ENCODE peak calls at places on chromosome X, in six cellular contexts. S is posterior vena cava, C is NCI-H510A treated with DMSO at 0.1 percent for 48 hours, F is GM12892, B is H7, M is ureter. J is an unnamed sample.

GRCh38 chrX:16160729-16161128 is 6.6 kb upstream of the MAGEB17 start:
- DNase-seq in S (no peak), C (no peak), F (no peak), B (no peak), M (no peak), J (no peak)

GRCh38 chrX:151985955-151986354 is 11.5 kb upstream of the GABRE start:
- DNase-seq in S (no peak), C (no peak), F (no peak), B (no peak), M (peak; percentile 50), J (no peak)

GRCh38 chrX:134782796-134783195 is 124.5 kb upstream of the PLAC1 start:
- DNase-seq in S (no peak), C (peak; percentile 10), F (no peak), B (no peak), M (no peak), J (peak; percentile 13)

GRCh38 chrX:68358679-68359078 is 74.6 kb downstream of the OPHN1 start:
- DNase-seq in S (no peak), C (no peak), F (no peak), B (no peak), M (no peak), J (no peak)

GRCh38 chrX:34956915-34957314 is 14.3 kb downstream of the FAM47B start:
- DNase-seq in S (no peak), C (no peak), F (no peak), B (no peak), M (no peak), J (no peak)

GRCh38 chrX:25531096-25531495 is 515.3 kb upstream of the ARX start:
- DNase-seq in S (no peak), C (no peak), F (no peak), B (no peak), M (no peak), J (no peak)

GRCh38 chrX:77917294-77917933 is 6.9 kb downstream of the ATP7A start:
- DNase-seq in S (no peak), C (no peak), F (no peak), B (no peak), M (no peak), J (no peak)

GRCh38 chrX:53494427-53494826 is 60.3 kb upstream of the HSD17B10 start:
- DNase-seq in S (no peak), C (peak; percentile 27), F (no peak), B (no peak), M (no peak), J (peak; percentile 35)

GRCh38 chrX:119273807-119274192 is 37.7 kb downstream of the PGRMC1 start:
- DNase-seq in S (no peak), C (no peak), F (no peak), B (no peak), M (no peak), J (no peak)

GRCh38 chrX:154486052-154486395 is 391 bp downstream of the UBL4A start:
- DNase-seq in S (peak; percentile 80), C (no peak), F (no peak), B (peak; percentile 74), M (no peak), J (no peak)

GRCh38 chrX:63441717-63442116 is 90.6 kb upstream of the SPIN4 start:
- DNase-seq in S (no peak), C (no peak), F (no peak), B (no peak), M (no peak), J (no peak)

GRCh38 chrX:23764585-23764984 is 18.4 kb upstream of the SAT1 start:
- DNase-seq in S (no peak), C (no peak), F (no peak), B (no peak), M (no peak), J (no peak)

GRCh38 chrX:144333429-144333828 is 449.6 kb downstream of the UBE2NL start:
- DNase-seq in S (no peak), C (no peak), F (no peak), B (no peak), M (no peak), J (no peak)

GRCh38 chrX:14347523-14347922 is 181.8 kb upstream of the GLRA2 start:
- DNase-seq in S (no peak), C (no peak), F (no peak), B (no peak), M (no peak), J (no peak)

GRCh38 chrX:151899622-151900021 is 13.1 kb upstream of the MAGEA4 start:
- DNase-seq in S (no peak), C (no peak), F (no peak), B (no peak), M (no peak), J (no peak)

GRCh38 chrX:58025979-58026378 is 115.7 kb upstream of the ZXDA start:
- DNase-seq in S (no peak), C (peak; percentile 0), F (peak; percentile 0), B (peak; percentile 3), M (no peak), J (peak; percentile 0)

GRCh38 chrX:68665502-68665901 is 18.0 kb downstream of the STARD8 start:
- DNase-seq in S (no peak), C (no peak), F (no peak), B (peak; percentile 59), M (no peak), J (no peak)

GRCh38 chrX:12115377-12115776 is 22.9 kb upstream of the FRMPD4 start:
- DNase-seq in S (no peak), C (no peak), F (no peak), B (peak; percentile 57), M (no peak), J (no peak)

GRCh38 chrX:16212436-16212835 is 45.2 kb downstream of the MAGEB17 start:
- DNase-seq in S (no peak), C (no peak), F (no peak), B (peak; percentile 19), M (no peak), J (no peak)

GRCh38 chrX:65607070-65607742 is 60.2 kb upstream of the MSN start:
- DNase-seq in S (no peak), C (no peak), F (no peak), B (no peak), M (no peak), J (peak; percentile 84)

GRCh38 chrX:120753413-120754251 is 122.0 kb downstream of the CT47B1 start:
- DNase-seq in S (no peak), C (peak; percentile 38), F (no peak), B (no peak), M (no peak), J (no peak)

GRCh38 chrX:107673401-107673800 is 45.1 kb downstream of the PRPS1 start:
- DNase-seq in S (no peak), C (no peak), F (no peak), B (no peak), M (no peak), J (no peak)

GRCh38 chrX:45145492-45146215 is 55.0 kb downstream of the DIPK2B start:
- DNase-seq in S (no peak), C (no peak), F (no peak), B (no peak), M (no peak), J (no peak)

GRCh38 chrX:55919367-55920221 is 202.0 kb downstream of the RRAGB start:
- DNase-seq in S (no peak), C (no peak), F (peak; percentile 23), B (no peak), M (no peak), J (peak; percentile 33)

GRCh38 chrX:100296183-100296753 is 113.8 kb downstream of the PCDH19 start:
- DNase-seq in S (peak; percentile 74), C (no peak), F (no peak), B (peak; percentile 14), M (no peak), J (no peak)

GRCh38 chrX:106898462-106898861 is 4.7 kb downstream of the RIPPLY1 start:
- DNase-seq in S (no peak), C (peak; percentile 35), F (no peak), B (peak; percentile 67), M (no peak), J (peak; percentile 12)

GRCh38 chrX:40166582-40166981 is 68.8 kb upstream of the BCOR start:
- DNase-seq in S (no peak), C (peak; percentile 72), F (no peak), B (peak; percentile 66), M (no peak), J (no peak)

GRCh38 chrX:97117572-97117971 is 233.9 kb downstream of the RPA4 start:
- DNase-seq in S (no peak), C (no peak), F (no peak), B (no peak), M (no peak), J (no peak)

GRCh38 chrX:88355252-88355651 is 391.8 kb upstream of the CPXCR1 start:
- DNase-seq in S (no peak), C (no peak), F (no peak), B (no peak), M (no peak), J (no peak)

GRCh38 chrX:125203379-125203736 is 116.3 kb upstream of the TEX13C start:
- DNase-seq in S (no peak), C (peak; percentile 27), F (no peak), B (peak; percentile 45), M (no peak), J (no peak)

GRCh38 chrX:8455600-8455999 is 9.0 kb upstream of the VCX3B start:
- DNase-seq in S (no peak), C (no peak), F (no peak), B (no peak), M (no peak), J (no peak)

GRCh38 chrX:67555578-67556203 is 11.9 kb downstream of the AR start:
- DNase-seq in S (no peak), C (no peak), F (no peak), B (peak; percentile 9), M (no peak), J (peak; percentile 17)

GRCh38 chrX:108420481-108420880 is 17.7 kb downstream of the COL4A6 start:
- DNase-seq in S (no peak), C (no peak), F (no peak), B (no peak), M (no peak), J (no peak)

GRCh38 chrX:75156537-75156945 is 458 bp upstream of the ABCB7 start:
- DNase-seq in S (no peak), C (no peak), F (no peak), B (no peak), M (no peak), J (peak; percentile 48)

GRCh38 chrX:149652232-149652981 is 20.8 kb upstream of the TMEM185A start:
- DNase-seq in S (peak; percentile 77), C (no peak), F (no peak), B (no peak), M (no peak), J (no peak)

GRCh38 chrX:1484638-1485019 is 31.9 kb upstream of the ASMTL start:
- DNase-seq in S (no peak), C (no peak), F (no peak), B (no peak), M (no peak), J (no peak)

GRCh38 chrX:152635941-152636340 is 1.8 kb upstream of the GABRQ start:
- DNase-seq in S (no peak), C (peak; percentile 42), F (no peak), B (peak; percentile 36), M (peak; percentile 51), J (no peak)

J was measured in MV-4-11.